ENCODE peak calls at places on chromosomes 16 and 17, in six cellular contexts. N is Karpas-422, T is GM23248, V is neural progenitor cell, Y is OCI-LY7, M is hepatocyte. P is an unnamed sample.

GRCh38 chr16:561957-562938 is 2.1 kb downstream of the PRR35 start:
- DNase-seq in V (no peak), N (no peak), M (no peak), T (no peak), Y (no peak), P (no peak)

GRCh38 chr17:57902800-57903759 is 52.1 kb downstream of the CUEDC1 start:
- DNase-seq in T (peak; percentile 93), M (peak; percentile 82), N (peak; percentile 57), V (no peak), Y (peak; percentile 91), P (peak; percentile 97)

GRCh38 chr16:10579965-10580918 is at the start of gene EMP2:
- DNase-seq in T (peak; percentile 92), N (no peak), V (peak; percentile 93), Y (no peak), M (peak; percentile 92), P (peak; percentile 98)

GRCh38 chr17:31113939-31114338 is 19.2 kb downstream of the NF1 start:
- DNase-seq in T (no peak), N (no peak), V (no peak), Y (no peak), M (no peak), P (no peak)

GRCh38 chr16:57354311-57354710 is 4.3 kb upstream of the CCL22 start:
- DNase-seq in T (no peak), Y (no peak), N (no peak), V (no peak), M (no peak), P (no peak)

GRCh38 chr17:41666336-41666680 is 22.4 kb upstream of the EIF1 start:
- DNase-seq in M (peak; percentile 75), N (peak; percentile 70), T (peak; percentile 47), Y (peak; percentile 77), V (peak; percentile 41), P (no peak)

GRCh38 chr16:10558746-10559641 is 21.4 kb downstream of the EMP2 start:
- DNase-seq in Y (no peak), V (no peak), M (no peak), N (no peak), T (peak; percentile 84), P (peak; percentile 90)

GRCh38 chr17:47674503-47674902 is 19.5 kb upstream of the TBKBP1 start:
- DNase-seq in T (no peak), V (no peak), M (no peak), N (no peak), Y (no peak), P (no peak)

GRCh38 chr17:12512712-12513355 is 152.9 kb upstream of the MYOCD start:
- DNase-seq in T (peak; percentile 17), V (no peak), Y (no peak), M (no peak), N (no peak), P (no peak)

DNA sequence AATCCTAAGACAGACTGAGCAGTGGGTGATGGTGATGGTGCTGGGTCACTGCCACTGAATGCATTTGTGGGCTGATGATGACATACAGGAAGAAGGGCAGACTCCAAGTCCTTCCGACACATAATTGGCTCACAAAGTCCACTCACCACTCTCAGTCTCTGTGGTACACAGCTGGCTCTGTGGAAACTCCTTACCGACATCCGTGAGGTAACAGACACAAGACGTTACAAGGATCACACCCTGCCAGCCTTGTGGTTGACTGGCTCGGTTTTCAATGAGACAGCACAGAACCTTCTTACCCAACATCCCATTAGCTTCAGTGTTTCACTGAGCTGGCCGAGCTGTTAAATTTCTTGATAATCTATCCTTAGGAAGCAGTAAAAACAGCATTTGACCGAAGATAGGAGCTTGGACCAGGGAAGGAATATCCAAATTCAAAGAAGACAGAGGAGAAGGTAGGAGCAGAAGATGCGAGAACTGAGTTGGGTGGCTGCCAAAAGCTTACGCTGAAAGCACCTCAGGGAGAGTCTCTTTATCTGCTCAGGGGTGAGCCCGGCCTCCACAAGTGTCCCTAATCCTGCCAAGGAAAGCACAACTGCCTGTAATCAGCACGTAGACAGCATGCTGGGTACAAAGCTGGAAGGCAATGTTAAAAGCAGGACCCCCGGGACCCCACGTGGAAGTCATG is 5.5 kb upstream of the MXRA7 start:
- DNase-seq in T (peak; percentile 100), Y (no peak), N (no peak), V (no peak), M (peak; percentile 75), P (peak; percentile 96)
- H3K4me2 ChIP-seq in T (peak overlapping the region; percentile 81), Y (no peak overlapping the region), N (no peak overlapping the region), V (no peak overlapping the region), M (no peak overlapping the region), P (peak overlapping the region; percentile 76)

GRCh38 chr16:46789075-46789474 is 40.9 kb upstream of the MYLK3 start:
- DNase-seq in N (peak; percentile 65), Y (no peak), M (no peak), V (no peak), T (no peak), P (no peak)
- H3K4me2 ChIP-seq in N (peak overlapping the region; percentile 78), Y (peak overlapping the region; percentile 86), M (peak overlapping the region; percentile 89), V (no peak overlapping the region), T (no peak overlapping the region), P (no peak overlapping the region)

GRCh38 chr17:66781135-66781534 is 53.8 kb upstream of the CACNG5 start:
- DNase-seq in M (no peak), N (peak; percentile 63), Y (peak; percentile 30), T (no peak), V (no peak), P (no peak)
- H3K4me2 ChIP-seq in M (no peak overlapping the region), N (peak overlapping the region; percentile 3), Y (peak overlapping the region; percentile 14), T (no peak overlapping the region), V (no peak overlapping the region), P (no peak overlapping the region)

DNA sequence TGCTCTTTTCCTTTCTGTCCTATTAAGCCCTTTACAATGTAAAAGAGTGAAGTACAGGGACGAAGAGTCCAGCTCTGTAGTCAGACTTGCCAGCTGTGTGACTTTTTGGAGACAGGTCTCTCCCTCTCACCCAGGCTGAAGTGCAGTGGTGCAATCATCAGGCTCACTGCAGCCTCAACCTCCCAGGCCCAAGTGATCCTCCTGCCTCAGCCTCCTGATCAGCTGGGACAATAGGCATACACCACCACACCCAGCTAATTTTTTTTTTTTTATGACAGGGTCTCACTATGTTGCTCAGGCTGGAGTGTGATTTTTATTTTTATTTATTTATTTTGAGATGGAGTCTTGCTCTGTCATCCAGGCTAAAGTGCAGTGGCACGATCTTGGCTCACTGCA is 7.1 kb upstream of the ITPRIPL2 start:
- DNase-seq in Y (no peak), T (no peak), N (no peak), V (no peak), M (no peak), P (no peak)
- H3K4me2 ChIP-seq in Y (no peak overlapping the region), T (no peak overlapping the region), N (no peak overlapping the region), V (no peak overlapping the region), M (no peak overlapping the region), P (no peak overlapping the region)

GRCh38 chr16:73015612-73016487 is 32.1 kb downstream of the ZFHX3 start:
- DNase-seq in T (no peak), M (no peak), V (no peak), N (no peak), Y (no peak), P (no peak)
- H3K4me2 ChIP-seq in T (no peak overlapping the region), M (peak overlapping the region; percentile 46), V (no peak overlapping the region), N (no peak overlapping the region), Y (no peak overlapping the region), P (no peak overlapping the region)

DNA sequence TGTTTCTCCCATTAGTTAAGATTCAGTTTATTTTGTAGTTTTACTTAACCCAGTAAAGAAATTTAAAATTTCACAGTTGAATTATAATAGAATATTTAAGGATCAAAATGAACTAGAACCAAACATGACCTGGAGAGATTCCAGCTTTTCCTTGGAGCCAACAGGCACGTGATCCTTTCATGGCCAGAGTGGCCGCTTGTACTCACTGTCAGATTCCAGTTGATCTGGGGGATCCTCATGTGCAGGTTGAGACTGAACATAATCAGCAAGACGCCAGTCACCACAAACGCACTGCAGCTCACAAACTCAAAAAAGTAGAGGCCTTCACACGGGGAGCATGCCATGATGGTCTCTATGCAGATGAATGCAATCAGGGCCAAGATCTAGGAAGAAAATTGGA is 31.7 kb downstream of the CMTM3 start:
- DNase-seq in Y (no peak), T (no peak), N (no peak), V (no peak), M (no peak), P (no peak)
- H3K4me2 ChIP-seq in Y (no peak overlapping the region), T (no peak overlapping the region), N (no peak overlapping the region), V (no peak overlapping the region), M (no peak overlapping the region), P (no peak overlapping the region)

P was measured in osteoblast.